ENCODE peak calls at places on chromosome 13, in ten cellular contexts. B is prostate gland, S is stomach, W is H1, L is suprapubic skin, V is transverse colon, U is breast epithelium, O is endothelial cell of umbilical vein, F is HCT116, J is sigmoid colon. D is an unnamed sample.

GRCh38 chr13:52162279-52163101 is 3.1 kb upstream of the NEK3 start:
- DNase-seq in S (no peak), J (no peak), U (no peak), W (no peak), L (no peak), F (peak), V (no peak), B (no peak), O (peak), D (no peak)

GRCh38 chr13:45441633-45442032 is 23.1 kb upstream of the COG3 start:
- DNase-seq in W (no peak), V (no peak), U (no peak), L (no peak), O (peak), S (no peak), F (no peak), J (no peak), B (no peak), D (no peak)

GRCh38 chr13:75877092-75877491 is 241.0 kb downstream of the LMO7 start:
- DNase-seq in J (no peak), V (no peak), L (no peak), B (no peak), S (no peak), O (no peak), U (no peak), F (no peak), W (no peak), D (no peak)

GRCh38 chr13:98677398-98677797 is 75.1 kb downstream of the SLC15A1 start:
- DNase-seq in J (no peak), F (no peak), W (no peak), V (no peak), U (no peak), L (no peak), O (no peak), B (no peak), S (no peak), D (no peak)

GRCh38 chr13:49113526-49114286 is 106.4 kb upstream of the MLNR start:
- DNase-seq in V (no peak), S (no peak), W (no peak), L (no peak), O (peak), U (no peak), F (no peak), J (no peak), B (no peak), D (no peak)

GRCh38 chr13:47480121-47480520 is 521.0 kb downstream of the SUCLA2 start:
- DNase-seq in L (no peak), B (no peak), W (no peak), V (no peak), F (no peak), U (no peak), J (no peak), S (no peak), O (no peak), D (no peak)

GRCh38 chr13:96003304-96003703 is 49.9 kb downstream of the UGGT2 start:
- DNase-seq in F (peak), V (no peak), W (no peak), L (no peak), J (no peak), B (no peak), O (peak), S (no peak), U (no peak), D (no peak)

GRCh38 chr13:75494491-75494890 is 12.5 kb upstream of the TBC1D4 start:
- DNase-seq in W (no peak), F (no peak), S (no peak), B (no peak), V (no peak), J (no peak), L (no peak), O (no peak), U (no peak), D (no peak)

GRCh38 chr13:81778350-81778749 is 1437.4 kb upstream of the SPRY2 start:
- DNase-seq in L (no peak), W (no peak), F (no peak), B (no peak), J (no peak), O (no peak), U (no peak), S (no peak), V (no peak), D (no peak)

GRCh38 chr13:25217023-25217909 is 45.2 kb upstream of the AMER2 start:
- DNase-seq in W (no peak), J (no peak), V (no peak), U (no peak), O (no peak), B (no peak), F (no peak), L (no peak), S (no peak), D (no peak)

GRCh38 chr13:28415994-28416411 is 78.9 kb downstream of the FLT1 start:
- DNase-seq in B (no peak), S (no peak), O (no peak), W (no peak), J (no peak), V (no peak), F (peak), L (no peak), U (no peak), D (no peak)

GRCh38 chr13:30968734-30969335 is 36.4 kb downstream of the TEX26 start:
- DNase-seq in V (no peak), B (no peak), O (no peak), L (no peak), W (no peak), J (no peak), S (no peak), F (no peak), U (no peak), D (no peak)

GRCh38 chr13:83796364-83796763 is 85.9 kb downstream of the SLITRK1 start:
- DNase-seq in J (no peak), V (no peak), F (no peak), S (no peak), W (no peak), U (no peak), B (no peak), L (no peak), O (no peak), D (no peak)

DNA sequence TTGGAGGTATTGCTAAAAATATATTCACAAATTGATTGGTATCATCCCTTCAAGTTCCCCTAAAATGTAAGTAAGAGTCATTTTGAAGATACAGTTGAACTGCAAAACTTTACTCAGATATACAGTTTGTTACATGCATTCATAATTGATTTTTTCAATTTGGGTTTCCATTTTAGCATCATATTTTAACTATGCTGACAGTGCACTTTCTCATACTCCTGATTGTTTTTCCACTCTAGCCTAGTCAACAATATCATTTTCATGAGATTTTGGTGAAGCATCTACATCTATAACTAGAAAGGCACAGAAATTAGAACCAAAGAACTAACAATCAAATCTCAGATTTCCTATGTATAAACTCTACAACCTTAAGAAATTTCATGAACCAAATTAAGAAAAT is 2850.4 kb upstream of the PCDH20 start:
- DNase-seq in W (no peak), V (no peak), B (no peak), L (no peak), O (no peak), S (no peak), J (no peak), F (no peak), U (no peak), D (no peak)
- TF ChIP-seq POLR2A in W (no peak), V (no peak), B (no peak), L (no peak), O (no peak), S (no peak), J (no peak), F (no peak), U (no peak), D (no peak)

GRCh38 chr13:97278395-97279078 is 56.4 kb downstream of the MBNL2 start:
- DNase-seq in B (no peak), O (no peak), J (no peak), U (no peak), F (no peak), W (no peak), S (no peak), L (no peak), V (no peak), D (no peak)
- H3K27ac ChIP-seq in B (peak), O (peak), J (peak), U (peak), F (peak), W (no peak), S (peak), L (peak), V (peak), D (peak)

DNA sequence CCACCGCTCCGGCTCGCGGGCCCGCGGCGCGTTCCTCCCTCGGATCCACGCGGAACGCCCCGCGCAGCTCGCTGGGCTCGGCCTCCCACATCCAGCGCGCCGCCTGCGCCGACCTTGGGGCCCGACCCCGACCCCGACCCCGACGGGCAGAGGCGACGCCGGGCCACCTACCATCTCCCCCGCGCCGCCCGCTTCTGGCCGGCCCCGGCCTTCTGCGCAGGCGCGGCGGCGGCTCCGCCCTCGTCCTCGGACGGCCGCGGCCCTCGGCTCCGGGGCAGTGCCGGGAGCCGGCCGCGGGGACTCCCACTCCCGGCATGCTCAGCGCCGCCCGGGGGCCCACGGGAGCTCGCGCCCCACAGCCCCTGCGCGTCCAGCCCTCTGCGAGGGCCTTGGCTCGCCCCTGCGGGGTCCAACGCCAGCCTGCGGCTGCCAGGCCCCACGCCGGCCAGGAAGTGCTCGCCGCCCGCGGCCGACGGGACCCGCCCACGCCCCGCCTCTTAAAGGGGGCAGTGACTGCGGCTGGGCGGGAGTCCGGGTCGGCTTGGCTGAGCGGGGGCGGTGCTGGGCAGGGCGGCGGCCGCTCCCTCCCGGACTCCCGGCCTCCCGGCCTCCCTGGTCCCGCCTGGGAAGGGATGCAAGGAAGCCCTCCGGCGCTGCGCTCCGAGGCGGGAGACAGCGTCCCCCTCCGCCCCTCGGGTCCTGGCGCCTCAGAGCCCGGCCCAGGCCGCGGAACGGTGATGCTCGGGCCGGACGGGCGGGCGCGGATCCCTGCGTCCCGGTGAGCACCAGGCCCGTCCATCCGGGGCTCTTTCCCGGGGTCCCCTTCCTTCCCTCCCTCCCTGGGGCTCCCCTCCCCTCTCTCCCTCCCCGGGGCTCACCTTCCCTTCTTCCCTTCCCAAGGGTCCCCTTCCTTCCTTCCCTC is at the start of gene DCUN1D2:
- DNase-seq in W (peak), U (peak), F (peak), V (peak), L (peak), S (peak), O (peak), B (peak), J (peak), D (peak)
- TF ChIP-seq POLR2AphosphoS5 in W (peak), U (no peak), F (peak), V (peak), L (peak), S (peak), O (peak), B (peak), J (peak), D (peak)

GRCh38 chr13:110715395-110716234 is 2.1 kb downstream of the ING1 start:
- DNase-seq in B (peak), W (peak), S (peak), J (peak), U (peak), O (peak), F (peak), V (peak), L (peak), D (peak)

GRCh38 chr13:110712849-110713641 is 455 bp upstream of the ING1 start:
- DNase-seq in S (peak), L (peak), W (peak), F (peak), V (peak), O (peak), J (peak), B (peak), U (peak), D (peak)

GRCh38 chr13:110713642-110713952 is at the start of gene ING1:
- DNase-seq in B (no peak), F (no peak), S (no peak), W (no peak), O (no peak), L (no peak), V (no peak), U (no peak), J (no peak), D (no peak)

GRCh38 chr13:110714798-110715394 is 1.4 kb downstream of the ING1 start:
- DNase-seq in U (peak), O (no peak), W (peak), S (peak), J (peak), L (peak), F (no peak), V (peak), B (peak), D (peak)

DNA sequence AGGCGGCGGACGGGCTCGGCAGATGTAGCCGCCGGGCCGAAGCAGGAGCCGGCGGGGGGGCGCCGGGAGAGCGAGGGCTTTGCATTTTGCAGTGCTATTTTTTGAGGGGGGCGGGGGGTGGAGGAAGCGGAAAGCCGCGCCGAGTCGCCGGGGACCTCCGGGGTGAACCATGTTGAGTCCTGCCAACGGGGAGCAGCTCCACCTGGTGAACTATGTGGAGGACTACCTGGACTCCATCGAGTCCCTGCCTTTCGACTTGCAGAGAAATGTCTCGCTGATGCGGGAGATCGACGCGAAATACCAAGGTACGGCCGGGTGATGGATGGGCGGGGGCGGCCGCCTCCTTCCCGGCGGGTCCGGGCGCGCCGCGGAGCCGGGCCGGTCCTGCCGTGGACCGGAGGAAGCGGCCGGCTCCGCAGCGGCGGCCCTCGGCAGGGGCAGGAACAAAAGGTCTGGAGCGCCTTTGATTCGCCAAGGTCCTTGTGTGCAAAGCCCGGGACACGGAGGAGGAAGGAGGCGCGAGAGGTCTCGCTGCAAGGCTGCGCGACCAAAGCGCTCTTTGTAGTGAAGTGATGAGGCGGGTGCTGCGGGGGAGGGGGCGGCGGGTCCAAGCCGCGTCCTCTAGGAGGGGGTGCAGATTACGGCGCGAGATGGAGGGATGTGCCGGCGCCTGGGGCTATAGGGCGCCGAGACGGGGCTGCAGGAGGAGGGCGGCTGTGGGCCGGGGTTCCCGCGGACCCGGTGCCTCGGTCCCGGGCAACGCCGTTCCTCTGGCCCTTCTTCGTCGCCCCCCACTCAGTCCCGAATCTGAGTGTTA is 689 bp downstream of the ING1 start:
- DNase-seq in V (peak), J (peak), L (peak), U (peak), F (no peak), S (peak), O (peak), W (peak), B (peak), D (peak)
- TF ChIP-seq POLR2A in V (no peak), J (no peak), L (no peak), U (no peak), F (no peak), S (no peak), O (no peak), W (no peak), B (no peak), D (no peak)

DNA sequence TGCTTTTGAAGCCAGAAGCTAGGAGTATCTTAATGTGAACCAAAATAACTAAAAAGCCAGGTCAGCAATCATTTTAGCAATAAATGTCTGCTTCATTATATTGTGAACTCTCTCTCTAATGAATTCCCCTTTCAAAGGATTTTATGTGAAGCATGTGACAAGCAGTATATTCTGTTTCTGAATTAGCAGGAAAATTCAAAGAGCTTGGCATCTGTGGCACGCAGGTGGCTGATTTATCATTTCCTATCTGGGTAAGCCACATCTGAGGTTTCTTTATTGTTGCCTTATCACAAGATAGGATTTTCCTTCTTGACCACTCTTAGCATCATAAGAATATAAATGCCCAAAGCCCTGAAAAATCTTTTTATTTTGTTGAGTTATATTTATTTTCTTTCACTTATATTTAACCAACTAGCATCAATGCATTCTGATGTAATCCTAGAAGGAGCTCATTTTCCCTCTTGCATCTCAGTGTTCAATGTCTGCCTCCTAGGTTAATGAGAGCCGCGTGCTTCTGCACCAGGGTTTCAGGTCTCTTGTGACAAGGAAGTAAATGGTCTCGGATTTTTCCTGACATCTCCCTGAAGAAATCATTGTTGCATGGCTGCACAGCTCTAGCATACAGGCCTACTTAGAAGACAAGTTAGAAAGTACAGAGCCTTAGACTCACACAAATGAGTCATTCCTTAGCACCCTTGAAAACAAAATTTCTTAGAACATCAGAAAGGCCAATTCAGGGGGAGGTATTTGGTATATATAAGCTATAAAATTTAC is 57.0 kb upstream of the KLF12 start:
- DNase-seq in J (no peak), F (no peak), S (no peak), W (no peak), L (no peak), U (no peak), B (no peak), V (no peak), O (peak), D (no peak)
- H3K27ac ChIP-seq in J (no peak), F (no peak), S (no peak), W (no peak), L (no peak), U (no peak), B (no peak), V (no peak), O (peak), D (no peak)

DNA sequence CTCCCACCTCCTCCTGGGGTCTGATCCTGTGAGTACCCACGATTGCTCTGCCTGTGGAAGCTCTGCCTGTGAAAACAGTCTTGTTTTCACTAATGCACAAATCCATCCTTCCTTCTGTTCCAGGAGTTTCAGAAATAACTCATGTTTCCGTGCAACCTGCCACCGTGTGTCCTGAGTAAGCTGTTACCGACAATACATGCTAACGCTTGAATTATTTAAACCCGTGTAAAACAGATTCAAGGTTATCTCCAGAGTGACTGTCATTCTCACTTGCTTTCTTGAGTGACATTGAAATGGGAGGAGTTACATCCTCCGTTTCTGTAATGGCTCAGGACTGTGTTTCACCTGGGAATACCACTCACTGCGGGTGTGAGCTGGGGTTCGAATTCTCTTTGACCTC is 24.9 kb downstream of the GPR12 start:
- DNase-seq in S (no peak), B (no peak), L (no peak), F (no peak), W (no peak), U (no peak), J (no peak), O (no peak), V (no peak), D (no peak)
- TF ChIP-seq POLR2AphosphoS5 in S (no peak), B (no peak), L (no peak), F (no peak), W (no peak), U (no peak), J (no peak), O (no peak), V (no peak), D (no peak)

GRCh38 chr13:19673473-19674430 is 40.3 kb downstream of the MPHOSPH8 start:
- DNase-seq in L (no peak), B (no peak), V (no peak), W (no peak), F (no peak), S (no peak), J (no peak), U (no peak), O (peak), D (no peak)
- TF ChIP-seq POLR2A in L (no peak), B (no peak), V (no peak), W (no peak), F (no peak), S (no peak), J (no peak), U (no peak), O (no peak), D (no peak)